ENCODE peak calls at places on chromosomes 16 and 17, in seven cellular contexts. L is HCT116, P is neural progenitor cell, Q is MM.1S, X is hepatocyte, M is SK-N-SH, F is PC-3. N is an unnamed sample. For H3K9me3, the result is how much of the 10 kb centered on the place peaks cover.

GRCh38 chr17:4858068-4858879 is 25.1 kb downstream of the MINK1 start:
- DNase-seq in L (no peak), P (peak), Q (no peak), X (no peak), M (peak), F (peak), N (no peak)

GRCh38 chr17:69605571-69605970 is 191.1 kb downstream of the MAP2K6 start:
- DNase-seq in L (no peak), P (no peak), Q (no peak), X (no peak), M (no peak), F (no peak), N (no peak)

GRCh38 chr17:57092171-57092570 is 7.1 kb downstream of the AKAP1 start:
- DNase-seq in L (no peak), P (no peak), Q (no peak), X (no peak), M (no peak), F (no peak), N (peak)

GRCh38 chr17:44314524-44314868 is 6.1 kb downstream of the RUNDC3A start:
- DNase-seq in L (no peak), P (no peak), Q (no peak), X (no peak), M (peak), F (no peak), N (no peak)

GRCh38 chr16:90008708-90009145 is 10.5 kb downstream of the DBNDD1 start:
- DNase-seq in L (no peak), P (no peak), Q (no peak), X (no peak), M (no peak), F (no peak), N (peak)

GRCh38 chr16:53098526-53099317 is 43.9 kb downstream of the CHD9 start:
- DNase-seq in L (no peak), P (peak), Q (peak), X (peak), M (peak), F (peak), N (peak)

GRCh38 chr17:35088647-35088910 is 25.1 kb upstream of the RFFL start:
- DNase-seq in L (peak), P (peak), Q (no peak), X (no peak), M (no peak), F (no peak), N (peak)

GRCh38 chr17:27355419-27355818 is 61.5 kb downstream of the WSB1 start:
- DNase-seq in L (no peak), P (peak), Q (no peak), X (no peak), M (no peak), F (no peak), N (no peak)

GRCh38 chr17:37220609-37220953 is 155.2 kb upstream of the C17orf78 start:
- DNase-seq in L (peak), P (peak), Q (peak), X (peak), M (peak), F (peak), N (peak)

GRCh38 chr17:11779906-11780305 is 181.6 kb downstream of the DNAH9 start:
- DNase-seq in L (no peak), P (no peak), Q (no peak), X (no peak), M (no peak), F (no peak), N (no peak)

GRCh38 chr17:64323774-64324173 is 60.7 kb upstream of the TEX2 start:
- DNase-seq in L (no peak), P (no peak), Q (no peak), X (no peak), M (no peak), F (no peak), N (peak)

GRCh38 chr16:752008-752315 is 8.6 kb upstream of the MSLN start:
- DNase-seq in L (no peak), P (peak), Q (no peak), X (no peak), M (no peak), F (no peak), N (no peak)

GRCh38 chr17:77352996-77353395 is 212.2 kb downstream of the SEC14L1 start:
- DNase-seq in L (no peak), P (no peak), Q (no peak), X (no peak), M (no peak), F (no peak), N (no peak)

GRCh38 chr17:81952792-81953228 is 5.8 kb upstream of the MYADML2 start:
- DNase-seq in L (no peak), P (no peak), Q (no peak), X (no peak), M (no peak), F (no peak), N (no peak)

GRCh38 chr17:75844530-75845057 is 390 bp upstream of the UNC13D start:
- DNase-seq in L (peak), P (no peak), Q (no peak), X (peak), M (peak), F (peak), N (no peak)

GRCh38 chr16:46607529-46607928 is 13.7 kb downstream of the SHCBP1 start:
- DNase-seq in L (peak), P (no peak), Q (peak), X (peak), M (no peak), F (peak), N (peak)

GRCh38 chr17:44787271-44787940 is 28.6 kb downstream of the ADAM11 start:
- DNase-seq in L (no peak), P (no peak), Q (no peak), X (no peak), M (no peak), F (no peak), N (no peak)

GRCh38 chr17:10556301-10557005 is 7.0 kb upstream of the MYH2 start:
- DNase-seq in L (no peak), P (no peak), Q (no peak), X (no peak), M (no peak), F (no peak), N (no peak)

GRCh38 chr16:10168258-10168657 is 14.0 kb downstream of the GRIN2A start:
- DNase-seq in L (no peak), P (no peak), Q (no peak), X (no peak), M (no peak), F (peak), N (no peak)

GRCh38 chr17:2087597-2088211 is 32.8 kb downstream of the HIC1 start:
- DNase-seq in L (no peak), P (no peak), Q (peak), X (no peak), M (no peak), F (no peak), N (peak)

GRCh38 chr17:58310511-58311428 is 17.8 kb downstream of the TSPOAP1 start:
- DNase-seq in L (no peak), P (no peak), Q (no peak), X (no peak), M (peak), F (no peak), N (no peak)

GRCh38 chr16:85573696-85574641 is 39.2 kb upstream of the GSE1 start:
- DNase-seq in L (no peak), P (no peak), Q (no peak), X (peak), M (peak), F (no peak), N (no peak)

GRCh38 chr17:3655766-3656165 is 12.6 kb downstream of the TAX1BP3 start:
- DNase-seq in L (no peak), P (no peak), Q (peak), X (no peak), M (no peak), F (no peak), N (no peak)

GRCh38 chr17:14289162-14289561 is 11.7 kb upstream of the HS3ST3B1 start:
- DNase-seq in L (no peak), P (no peak), Q (no peak), X (no peak), M (no peak), F (peak), N (no peak)

GRCh38 chr17:33381201-33381600 is 88.1 kb upstream of the ASIC2 start:
- DNase-seq in L (no peak), P (peak), Q (no peak), X (peak), M (no peak), F (no peak), N (no peak)

GRCh38 chr16:84730406-84731106 is 30.8 kb downstream of the USP10 start:
- DNase-seq in L (peak), P (no peak), Q (no peak), X (peak), M (peak), F (peak), N (peak)

GRCh38 chr17:47253541-47254402 is at the start of gene ITGB3:
- DNase-seq in L (peak), P (peak), Q (peak), X (peak), M (peak), F (peak), N (peak)

GRCh38 chr16:68013440-68013839 is 2.3 kb downstream of the DPEP2NB start:
- DNase-seq in L (no peak), P (no peak), Q (no peak), X (no peak), M (no peak), F (no peak), N (peak)

GRCh38 chr16:2224183-2224486 is 744 bp downstream of the E4F1 start:
- DNase-seq in L (no peak), P (no peak), Q (peak), X (no peak), M (no peak), F (peak), N (no peak)

GRCh38 chr17:45098869-45099616 is 33.3 kb downstream of the PLCD3 start:
- DNase-seq in L (peak), P (peak), Q (peak), X (peak), M (peak), F (peak), N (peak)

GRCh38 chr17:38332735-38333134 is 11.0 kb downstream of the GPR179 start:
- DNase-seq in L (no peak), P (no peak), Q (no peak), X (no peak), M (no peak), F (no peak), N (no peak)
- TF ChIP-seq CTCF in L (no peak), P (no peak), Q (no peak), X (no peak), M (no peak), F (no peak), N (no peak)

DNA sequence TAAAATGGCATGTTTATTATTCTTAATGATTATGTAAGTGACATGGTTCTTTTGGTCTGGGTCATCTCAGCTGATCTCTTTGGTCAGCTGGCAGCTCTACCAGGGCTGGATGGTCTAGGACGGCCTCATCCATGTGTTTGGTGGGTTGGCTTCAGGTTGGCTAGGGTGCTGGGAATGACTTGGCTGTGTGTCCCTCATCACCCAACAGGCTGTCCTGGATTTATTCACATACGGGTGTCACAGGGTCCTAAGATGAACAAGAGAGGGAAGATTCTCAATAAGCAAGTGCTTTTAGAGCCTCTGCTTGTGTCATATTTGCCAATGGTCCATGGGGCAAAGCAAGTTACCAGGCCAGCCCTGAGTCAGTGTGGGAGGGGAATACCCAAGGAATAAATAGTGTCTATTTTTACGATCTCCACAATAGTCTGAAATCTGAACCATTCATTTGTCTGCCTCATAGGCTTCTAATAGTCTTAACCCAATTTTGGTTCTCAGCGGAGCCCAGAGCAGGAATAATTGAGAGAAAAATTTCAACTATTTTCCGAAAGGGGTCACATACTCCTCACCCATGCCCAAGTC is 157.5 kb downstream of the HS3ST2 start:
- DNase-seq in L (no peak), P (no peak), Q (no peak), X (no peak), M (no peak), F (no peak), N (no peak)
- H3K9me3 ChIP-seq in L (under half), P (under half), Q (under half), X (under half), M (under half), F (under half), N (under half)

GRCh38 chr17:74767111-74767516 is 9.0 kb downstream of the NAT9 start:
- DNase-seq in L (no peak), P (no peak), Q (no peak), X (no peak), M (no peak), F (no peak), N (no peak)
- TF ChIP-seq EZH2phosphoT487 in L (no peak), P (no peak), Q (no peak), X (no peak), M (no peak), F (no peak), N (no peak)

GRCh38 chr17:78736526-78737079 is 45.5 kb downstream of the CYTH1 start:
- DNase-seq in L (peak), P (no peak), Q (peak), X (peak), M (no peak), F (peak), N (peak)
- TF ChIP-seq CTCF in L (peak), P (no peak), Q (peak), X (no peak), M (no peak), F (no peak), N (peak)

GRCh38 chr16:35560637-35560984 is 2101.2 kb downstream of the TP53TG3F start:
- DNase-seq in L (no peak), P (no peak), Q (no peak), X (no peak), M (no peak), F (no peak), N (no peak)

GRCh38 chr16:35557731-35558130 is 2098.3 kb downstream of the TP53TG3F start:
- DNase-seq in L (no peak), P (no peak), Q (no peak), X (no peak), M (no peak), F (no peak), N (no peak)

GRCh38 chr16:35562471-35562870 is 2103.1 kb downstream of the TP53TG3F start:
- DNase-seq in L (no peak), P (no peak), Q (peak), X (no peak), M (no peak), F (no peak), N (no peak)

GRCh38 chr16:35561346-35561745 is 2101.9 kb downstream of the TP53TG3F start:
- DNase-seq in L (no peak), P (no peak), Q (no peak), X (no peak), M (no peak), F (no peak), N (no peak)

GRCh38 chr16:35559911-35560636 is 2100.7 kb downstream of the TP53TG3F start:
- DNase-seq in L (no peak), P (no peak), Q (peak), X (no peak), M (no peak), F (peak), N (no peak)
- H3K9me3 ChIP-seq in L (under half), P (under half), Q (under half), X (under half), M (under half), F (under half), N (under half)

GRCh38 chr16:23436992-23437391 is 16.0 kb downstream of the COG7 start:
- DNase-seq in L (no peak), P (no peak), Q (no peak), X (no peak), M (no peak), F (no peak), N (no peak)

GRCh38 chr16:23433261-23433920 is 19.6 kb downstream of the COG7 start:
- DNase-seq in L (no peak), P (no peak), Q (no peak), X (no peak), M (no peak), F (no peak), N (no peak)

GRCh38 chr16:23435500-23435899 is 17.5 kb downstream of the COG7 start:
- DNase-seq in L (peak), P (peak), Q (peak), X (peak), M (peak), F (peak), N (peak)

GRCh38 chr16:23432176-23433128 is 20.5 kb downstream of the COG7 start:
- DNase-seq in L (no peak), P (no peak), Q (peak), X (no peak), M (peak), F (no peak), N (peak)

GRCh38 chr16:23434380-23434779 is 18.6 kb downstream of the COG7 start:
- DNase-seq in L (peak), P (peak), Q (peak), X (peak), M (peak), F (peak), N (peak)
- TF ChIP-seq EZH2phosphoT487 in L (no peak), P (no peak), Q (no peak), X (no peak), M (no peak), F (no peak), N (no peak)

GRCh38 chr16:78004501-78004900 is 17.8 kb upstream of the CLEC3A start:
- DNase-seq in L (no peak), P (no peak), Q (no peak), X (peak), M (no peak), F (no peak), N (no peak)

GRCh38 chr16:78007121-78007520 is 15.2 kb upstream of the CLEC3A start:
- DNase-seq in L (no peak), P (no peak), Q (no peak), X (no peak), M (no peak), F (no peak), N (no peak)

GRCh38 chr16:77998350-77999023 is 23.9 kb upstream of the CLEC3A start:
- DNase-seq in L (no peak), P (no peak), Q (no peak), X (no peak), M (no peak), F (no peak), N (no peak)

GRCh38 chr16:78005881-78006280 is 16.5 kb upstream of the CLEC3A start:
- DNase-seq in L (peak), P (peak), Q (no peak), X (no peak), M (no peak), F (no peak), N (peak)

GRCh38 chr16:78002915-78003538 is 19.3 kb upstream of the CLEC3A start:
- DNase-seq in L (peak), P (peak), Q (peak), X (peak), M (peak), F (peak), N (peak)
- TF ChIP-seq CTCF in L (peak), P (peak), Q (peak), X (peak), M (peak), F (peak), N (peak)

DNA sequence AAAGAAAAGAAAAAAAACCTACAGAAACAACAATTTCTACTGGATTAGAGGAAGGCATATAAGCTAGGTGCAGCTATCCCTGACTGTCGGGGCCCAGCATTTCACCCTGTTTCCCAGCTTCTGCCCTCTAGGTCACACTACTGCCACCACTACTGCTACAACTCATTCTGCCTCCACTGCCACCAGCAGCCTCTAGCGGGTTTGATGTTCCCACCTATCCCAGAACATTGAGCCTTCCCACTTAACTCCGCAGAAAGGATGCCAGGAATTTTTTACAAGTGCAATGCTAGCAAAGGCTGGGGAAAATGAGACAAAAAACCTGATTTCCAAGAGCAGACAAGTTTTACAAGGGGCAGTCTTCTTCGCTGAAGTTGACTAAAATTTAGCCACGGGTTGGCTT is 10.4 kb downstream of the ADCY9 start:
- DNase-seq in L (no peak), P (no peak), Q (no peak), X (no peak), M (no peak), F (no peak), N (no peak)
- H3K9me3 ChIP-seq in L (under half), P (under half), Q (under half), X (under half), M (under half), F (under half), N (under half)

N was measured in OCI-LY7.